ENCODE peak calls at places on chromosomes 12 and 14, in eight cellular contexts. D is HCT116, J is HepG2, X is K562, A is endothelial cell of umbilical vein, O is H1, P is GM12878, W is SK-N-SH. K is an unnamed sample.

GRCh38 chr12:91986084-91986483 is 159.6 kb downstream of the BTG1 start:
- DNase-seq in D (no peak), J (peak), X (no peak), A (peak), O (no peak), P (no peak), W (no peak), K (peak)

GRCh38 chr14:22313172-22313801 is 275.7 kb downstream of the DAD1 start:
- DNase-seq in D (no peak), J (no peak), X (no peak), A (no peak), O (no peak), P (no peak), W (no peak), K (no peak)

GRCh38 chr14:24465369-24465768 is 22.8 kb upstream of the SDR39U1 start:
- DNase-seq in D (no peak), J (no peak), X (no peak), A (no peak), O (no peak), P (no peak), W (no peak), K (no peak)

GRCh38 chr12:56839489-56840442 is 76.6 kb downstream of the HSD17B6 start:
- DNase-seq in D (peak), J (peak), X (peak), A (peak), O (peak), P (peak), W (peak), K (peak)

GRCh38 chr12:6072302-6072752 is 52.1 kb downstream of the VWF start:
- DNase-seq in D (no peak), J (peak), X (no peak), A (peak), O (no peak), P (no peak), W (no peak), K (no peak)

GRCh38 chr12:33605776-33606175 is 166.2 kb upstream of the SYT10 start:
- DNase-seq in D (no peak), J (peak), X (no peak), A (no peak), O (no peak), P (no peak), W (peak), K (peak)

GRCh38 chr12:30962047-30962446 is 35.5 kb downstream of the TSPAN11 start:
- DNase-seq in D (no peak), J (no peak), X (no peak), A (no peak), O (no peak), P (no peak), W (no peak), K (no peak)

GRCh38 chr12:70985850-70986249 is 65.3 kb upstream of the PTPRR start:
- DNase-seq in D (no peak), J (no peak), X (no peak), A (no peak), O (no peak), P (no peak), W (no peak), K (no peak)

GRCh38 chr12:127231366-127231765 is 1035.6 kb upstream of the TMEM132C start:
- DNase-seq in D (no peak), J (no peak), X (no peak), A (no peak), O (no peak), P (no peak), W (no peak), K (no peak)

GRCh38 chr12:53726342-53726741 is 910 bp downstream of the CALCOCO1 start:
- DNase-seq in D (no peak), J (peak), X (peak), A (no peak), O (no peak), P (no peak), W (no peak), K (no peak)

GRCh38 chr12:28253175-28253641 is 63.0 kb downstream of the CCDC91 start:
- DNase-seq in D (no peak), J (no peak), X (no peak), A (no peak), O (no peak), P (peak), W (no peak), K (no peak)

GRCh38 chr12:124184456-124184855 is 110.4 kb upstream of the RFLNA start:
- DNase-seq in D (no peak), J (peak), X (no peak), A (no peak), O (no peak), P (no peak), W (no peak), K (no peak)

GRCh38 chr12:170361-171225 is 43.4 kb downstream of the SLC6A12 start:
- DNase-seq in D (no peak), J (no peak), X (no peak), A (no peak), O (no peak), P (no peak), W (no peak), K (no peak)

GRCh38 chr12:45731376-45731775 is 1.9 kb downstream of the ARID2 start:
- DNase-seq in D (no peak), J (no peak), X (no peak), A (no peak), O (no peak), P (no peak), W (no peak), K (peak)

GRCh38 chr14:64811676-64812075 is 68.0 kb downstream of the SPTB start:
- DNase-seq in D (no peak), J (no peak), X (no peak), A (peak), O (no peak), P (no peak), W (no peak), K (no peak)

GRCh38 chr14:98704441-98704840 is 567.6 kb downstream of the BCL11B start:
- DNase-seq in D (no peak), J (no peak), X (no peak), A (no peak), O (no peak), P (no peak), W (no peak), K (no peak)

GRCh38 chr12:47124451-47124850 is 44.7 kb upstream of the AMIGO2 start:
- DNase-seq in D (no peak), J (no peak), X (no peak), A (no peak), O (no peak), P (no peak), W (no peak), K (no peak)

GRCh38 chr14:62162998-62163589 is 400.9 kb downstream of the SNAPC1 start:
- DNase-seq in D (peak), J (peak), X (peak), A (peak), O (peak), P (no peak), W (peak), K (peak)

GRCh38 chr12:12943589-12944260 is 8.2 kb downstream of the GPRC5D start:
- DNase-seq in D (no peak), J (no peak), X (no peak), A (no peak), O (no peak), P (no peak), W (no peak), K (no peak)

GRCh38 chr14:101125313-101125712 is 221.8 kb upstream of the RTL1 start:
- DNase-seq in D (no peak), J (no peak), X (no peak), A (no peak), O (no peak), P (no peak), W (no peak), K (no peak)

GRCh38 chr12:49909826-49910225 is 6.1 kb upstream of the FAIM2 start:
- DNase-seq in D (peak), J (peak), X (peak), A (peak), O (peak), P (no peak), W (no peak), K (peak)

GRCh38 chr14:74293621-74294020 is 9.1 kb downstream of the ABCD4 start:
- DNase-seq in D (no peak), J (no peak), X (no peak), A (no peak), O (no peak), P (no peak), W (no peak), K (no peak)

GRCh38 chr12:32918890-32919791 is 22.6 kb upstream of the PKP2 start:
- DNase-seq in D (no peak), J (peak), X (peak), A (peak), O (no peak), P (no peak), W (peak), K (peak)

GRCh38 chr12:64998327-64999156 is 122.6 kb downstream of the WIF1 start:
- DNase-seq in D (no peak), J (peak), X (no peak), A (no peak), O (no peak), P (no peak), W (no peak), K (no peak)

GRCh38 chr12:114420553-114420952 is 14.6 kb upstream of the TBX5 start:
- DNase-seq in D (no peak), J (no peak), X (no peak), A (no peak), O (no peak), P (no peak), W (no peak), K (no peak)

GRCh38 chr12:48512855-48513254 is 12.6 kb upstream of the OR8S1 start:
- DNase-seq in D (no peak), J (no peak), X (no peak), A (no peak), O (no peak), P (peak), W (no peak), K (no peak)

GRCh38 chr14:68268197-68268596 is 448.6 kb downstream of the RAD51B start:
- DNase-seq in D (no peak), J (no peak), X (no peak), A (no peak), O (no peak), P (peak), W (no peak), K (no peak)
- H3K27ac ChIP-seq in D (no peak), J (no peak), X (no peak), A (no peak), O (no peak), P (peak), W (no peak), K (no peak)

DNA sequence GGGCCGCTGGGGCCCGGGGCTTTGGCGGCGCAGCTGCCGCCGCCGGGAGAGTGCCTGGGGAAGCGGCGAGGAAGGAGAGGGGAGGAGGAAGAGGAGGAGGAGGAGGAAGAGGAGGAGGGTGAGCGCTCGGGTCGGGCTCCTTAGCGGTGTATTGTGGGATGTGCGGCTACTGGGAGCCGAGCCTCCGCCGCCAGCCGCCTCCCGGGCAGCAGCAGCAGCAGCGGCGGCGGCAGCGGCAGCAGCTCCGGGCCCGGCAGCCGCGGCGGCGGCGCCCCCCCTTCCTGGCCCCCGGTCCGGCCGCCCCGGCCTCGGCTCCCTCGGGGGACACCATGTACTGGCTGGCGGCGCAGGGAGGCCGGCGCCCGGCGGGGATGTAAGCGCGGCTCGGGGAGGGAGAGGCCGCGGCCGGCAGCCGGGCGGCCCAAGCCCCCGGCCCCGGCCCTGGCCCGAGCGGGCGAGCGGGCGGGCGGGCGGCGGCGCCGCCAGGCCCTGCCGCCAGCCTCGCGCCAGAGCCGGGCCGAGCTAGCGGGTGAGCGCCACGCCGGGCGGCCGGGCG is at the start of gene SETD1B:
- DNase-seq in D (no peak), J (no peak), X (peak), A (peak), O (no peak), P (no peak), W (peak), K (peak)
- TF ChIP-seq POLR2AphosphoS5 in D (peak), J (no peak), X (peak), A (peak), O (no peak), P (no peak), W (no peak), K (no peak)

GRCh38 chr14:50334211-50334610 is 22.1 kb downstream of the DMAC2L start:
- DNase-seq in D (no peak), J (no peak), X (no peak), A (no peak), O (no peak), P (no peak), W (no peak), K (peak)

GRCh38 chr14:50338547-50338946 is 26.4 kb downstream of the DMAC2L start:
- DNase-seq in D (no peak), J (no peak), X (no peak), A (no peak), O (no peak), P (no peak), W (no peak), K (no peak)

GRCh38 chr14:50335389-50335788 is 23.3 kb downstream of the DMAC2L start:
- DNase-seq in D (no peak), J (peak), X (no peak), A (peak), O (peak), P (no peak), W (peak), K (peak)

GRCh38 chr14:50335989-50336391 is 23.9 kb downstream of the DMAC2L start:
- DNase-seq in D (no peak), J (no peak), X (no peak), A (peak), O (no peak), P (no peak), W (peak), K (peak)

GRCh38 chr14:50336428-50336827 is 24.3 kb downstream of the DMAC2L start:
- DNase-seq in D (no peak), J (no peak), X (no peak), A (no peak), O (no peak), P (no peak), W (no peak), K (peak)
- H2AFZ ChIP-seq in D (no peak), J (no peak), X (peak), A (peak), O (no peak), P (peak), W (no peak), K (no peak)

GRCh38 chr14:78425332-78425731 is 255.2 kb downstream of the NRXN3 start:
- DNase-seq in D (no peak), J (no peak), X (no peak), A (no peak), O (no peak), P (no peak), W (no peak), K (peak)
- H3K27ac ChIP-seq in D (no peak), J (no peak), X (no peak), A (no peak), O (no peak), P (no peak), W (no peak), K (no peak)

GRCh38 chr14:105063041-105063440 is 2.2 kb downstream of the GPR132 start:
- DNase-seq in D (no peak), J (no peak), X (no peak), A (no peak), O (no peak), P (no peak), W (no peak), K (no peak)
- TF ChIP-seq POLR2AphosphoS5 in D (no peak), J (no peak), X (no peak), A (no peak), O (no peak), P (no peak), W (no peak), K (no peak)

GRCh38 chr12:89020689-89021088 is 331.6 kb downstream of the DUSP6 start:
- DNase-seq in D (no peak), J (no peak), X (no peak), A (no peak), O (no peak), P (no peak), W (no peak), K (no peak)

GRCh38 chr12:89016970-89017778 is 335.1 kb downstream of the DUSP6 start:
- DNase-seq in D (peak), J (peak), X (peak), A (peak), O (no peak), P (no peak), W (peak), K (peak)

GRCh38 chr12:89020121-89020480 is 332.2 kb downstream of the DUSP6 start:
- DNase-seq in D (no peak), J (no peak), X (no peak), A (no peak), O (no peak), P (no peak), W (peak), K (no peak)

GRCh38 chr12:89015419-89015818 is 336.9 kb downstream of the DUSP6 start:
- DNase-seq in D (no peak), J (no peak), X (no peak), A (no peak), O (no peak), P (no peak), W (no peak), K (no peak)

GRCh38 chr12:89019439-89020120 is 332.7 kb downstream of the DUSP6 start:
- DNase-seq in D (peak), J (peak), X (peak), A (peak), O (peak), P (peak), W (peak), K (peak)
- H2AFZ ChIP-seq in D (peak), J (no peak), X (peak), A (peak), O (peak), P (peak), W (peak), K (peak)

GRCh38 chr12:14273911-14274306 is 91.6 kb upstream of the ATF7IP start:
- DNase-seq in D (no peak), J (no peak), X (no peak), A (no peak), O (no peak), P (no peak), W (no peak), K (no peak)
- H3K27ac ChIP-seq in D (no peak), J (no peak), X (no peak), A (no peak), O (no peak), P (peak), W (no peak), K (no peak)

K was measured in GM23338.